ENCODE peak calls at places on chromosomes 16 and 17, in four cellular contexts. G is GM19239, F is NCI-H1105 treated with DMSO at 0.1 percent for 48 hours, P is islet precursor cell. K is an unnamed sample.

GRCh38 chr16:2520784-2521577 is 810 bp downstream of the AMDHD2 start:
- DNase-seq in F (no peak), P (peak), G (peak), K (no peak)

GRCh38 chr16:71540-72341 is 690 bp downstream of the RHBDF1 start:
- DNase-seq in G (no peak), P (peak), F (no peak), K (no peak)

GRCh38 chr16:2810651-2811050 is 6.4 kb upstream of the PRSS21 start:
- DNase-seq in P (peak), F (no peak), G (no peak), K (no peak)

GRCh38 chr16:88358033-88358481 is 24.7 kb upstream of the ZNF469 start:
- DNase-seq in G (no peak), P (no peak), F (no peak), K (no peak)

GRCh38 chr17:82332669-82333278 is 792 bp downstream of the SECTM1 start:
- DNase-seq in F (no peak), G (no peak), P (peak), K (peak)

GRCh38 chr17:58330997-58331814 is 2.6 kb upstream of the TSPOAP1 start:
- DNase-seq in P (no peak), G (no peak), F (no peak), K (no peak)

GRCh38 chr16:73173396-73173795 is 125.5 kb upstream of the ZFHX3 start:
- DNase-seq in G (no peak), F (no peak), P (no peak), K (no peak)

GRCh38 chr16:15041260-15042011 is 14.4 kb downstream of the NTAN1 start:
- DNase-seq in P (peak), G (no peak), F (no peak), K (no peak)

GRCh38 chr17:32558997-32559650 is 72.3 kb downstream of the CDK5R1 start:
- DNase-seq in P (peak), F (peak), G (peak), K (no peak)

GRCh38 chr16:88298882-88299745 is 83.6 kb upstream of the ZNF469 start:
- DNase-seq in G (no peak), F (no peak), P (peak), K (no peak)

GRCh38 chr17:79104898-79105600 is 30.4 kb downstream of the ENGASE start:
- DNase-seq in P (no peak), F (no peak), G (no peak), K (no peak)

GRCh38 chr16:2474877-2475412 is at the start of gene TBC1D24:
- DNase-seq in G (peak), F (peak), P (peak), K (peak)

GRCh38 chr17:80959330-80960036 is 32.2 kb upstream of the CHMP6 start:
- DNase-seq in P (peak), F (no peak), G (no peak), K (no peak)

GRCh38 chr17:41959336-41960095 is 7.1 kb upstream of the CNP start:
- DNase-seq in F (peak), P (peak), G (no peak), K (peak)

GRCh38 chr16:19844945-19845641 is 39.6 kb downstream of the GPRC5B start:
- DNase-seq in F (no peak), G (no peak), P (no peak), K (no peak)

GRCh38 chr16:972316-973002 is 1.7 kb upstream of the LMF1 start:
- DNase-seq in G (no peak), F (no peak), P (peak), K (no peak)

GRCh38 chr17:14204546-14204945 is 32.1 kb downstream of the CDRT15 start:
- DNase-seq in P (no peak), G (no peak), F (no peak), K (no peak)

GRCh38 chr17:40418428-40418706 is 671 bp upstream of the TOP2A start:
- DNase-seq in F (no peak), P (no peak), G (no peak), K (no peak)

GRCh38 chr17:8079291-8080207 is 8.0 kb downstream of the ALOX12B start:
- DNase-seq in F (peak), P (peak), G (peak), K (peak)

GRCh38 chr17:17935321-17936271 is 36.6 kb downstream of the TOM1L2 start:
- DNase-seq in P (peak), G (no peak), F (no peak), K (no peak)

GRCh38 chr17:28744104-28744801 is 442 bp downstream of the TRAF4 start:
- DNase-seq in P (peak), G (peak), F (peak), K (peak)

GRCh38 chr17:66275651-66276050 is 26.8 kb upstream of the PRKCA start:
- DNase-seq in G (no peak), P (peak), F (no peak), K (no peak)

GRCh38 chr17:36550491-36551417 is 6.0 kb downstream of the GGNBP2 start:
- DNase-seq in F (no peak), G (no peak), P (no peak), K (no peak)

GRCh38 chr16:12132290-12132689 is 155.8 kb downstream of the SNX29 start:
- DNase-seq in G (no peak), F (no peak), P (no peak), K (no peak)

GRCh38 chr17:7263071-7263800 is 958 bp upstream of the CLDN7 start:
- DNase-seq in F (peak), G (no peak), P (peak), K (peak)

GRCh38 chr16:28090646-28091377 is 27.3 kb upstream of the GSG1L start:
- DNase-seq in P (peak), G (no peak), F (no peak), K (no peak)

GRCh38 chr17:48825446-48826381 is 5.1 kb upstream of the CALCOCO2 start:
- DNase-seq in F (no peak), G (no peak), P (peak), K (no peak)

GRCh38 chr16:54867302-54867832 is 63.3 kb upstream of the IRX5 start:
- DNase-seq in P (no peak), F (no peak), G (no peak), K (no peak)

GRCh38 chr17:6510321-6511023 is 45.9 kb downstream of the PITPNM3 start:
- DNase-seq in P (peak), G (no peak), F (no peak), K (no peak)

GRCh38 chr16:1920727-1921155 is 2.5 kb upstream of the HS3ST6 start:
- DNase-seq in F (no peak), G (no peak), P (peak), K (peak)

GRCh38 chr17:79018045-79018695 is 5.8 kb upstream of the C1QTNF1 start:
- DNase-seq in P (peak), F (no peak), G (no peak), K (no peak)

GRCh38 chr16:10859020-10859419 is 18.0 kb upstream of the CIITA start:
- DNase-seq in G (no peak), P (no peak), F (no peak), K (no peak)

GRCh38 chr16:21645261-21645721 is 7.1 kb downstream of the IGSF6 start:
- DNase-seq in P (no peak), G (no peak), F (no peak), K (no peak)

GRCh38 chr17:67662712-67663111 is 55.0 kb upstream of the NOL11 start:
- DNase-seq in G (no peak), F (no peak), P (no peak), K (no peak)

GRCh38 chr17:30831663-30832437 is at the start of gene ATAD5:
- DNase-seq in P (peak), G (peak), F (peak), K (peak)

GRCh38 chr16:85167589-85168537 is 55.6 kb upstream of the CIBAR2 start:
- DNase-seq in F (no peak), G (no peak), P (no peak), K (peak)

K was measured in NCI-H1417.